ENCODE peak calls at places on chromosomes 11 and 22, in four cellular contexts. One of them, this sample, is unnamed.

GRCh38 chr11:25860677-25861445 is 471.1 kb upstream of the ANO3 start:
- DNase-seq in H9: no peak
- DNase-seq in mesendoderm: no peak
- DNase-seq in H1: no peak
- DNase-seq in this sample: peak; percentile 15

GRCh38 chr22:29310065-29310862 is 3.8 kb downstream of the GAS2L1 start:
- DNase-seq in H9: no peak
- DNase-seq in mesendoderm: no peak
- DNase-seq in H1: no peak
- DNase-seq in this sample: no peak

GRCh38 chr22:39349506-39349966 is 255 bp upstream of the SYNGR1 start:
- DNase-seq in H9: no peak
- DNase-seq in mesendoderm: peak; percentile 42
- DNase-seq in H1: no peak
- DNase-seq in this sample: no peak

GRCh38 chr11:107665016-107665415 is 46.8 kb downstream of the SLN start:
- DNase-seq in H9: no peak
- DNase-seq in mesendoderm: no peak
- DNase-seq in H1: no peak
- DNase-seq in this sample: no peak

GRCh38 chr11:126284829-126285228 is 1.9 kb downstream of the TIRAP start:
- DNase-seq in H9: no peak
- DNase-seq in mesendoderm: no peak
- DNase-seq in H1: no peak
- DNase-seq in this sample: peak; percentile 96

GRCh38 chr11:38305682-38306081 is 1707.6 kb upstream of the RAG2 start:
- DNase-seq in H9: no peak
- DNase-seq in mesendoderm: no peak
- DNase-seq in H1: no peak
- DNase-seq in this sample: no peak

GRCh38 chr11:119422505-119423416 is at the start of gene THY1:
- DNase-seq in H9: peak; percentile 90
- DNase-seq in mesendoderm: peak; percentile 76
- DNase-seq in H1: no peak
- DNase-seq in this sample: peak; percentile 64

GRCh38 chr11:41789376-41789775 is 329.9 kb upstream of the LRRC4C start:
- DNase-seq in H9: no peak
- DNase-seq in mesendoderm: no peak
- DNase-seq in H1: no peak
- DNase-seq in this sample: no peak

GRCh38 chr11:84501750-84502149 is 1125.4 kb downstream of the DLG2 start:
- DNase-seq in H9: no peak
- DNase-seq in mesendoderm: no peak
- DNase-seq in H1: no peak
- DNase-seq in this sample: no peak

GRCh38 chr22:29936186-29936585 is 53.2 kb downstream of the MTMR3 start:
- DNase-seq in H9: no peak
- DNase-seq in mesendoderm: no peak
- DNase-seq in H1: no peak
- DNase-seq in this sample: no peak

GRCh38 chr22:30235687-30236170 is 10.8 kb downstream of the LIF start:
- DNase-seq in H9: no peak
- DNase-seq in mesendoderm: peak; percentile 88
- DNase-seq in H1: no peak
- DNase-seq in this sample: peak; percentile 88

GRCh38 chr11:2655834-2656622 is 43.8 kb downstream of the KCNQ1OT1 start:
- DNase-seq in H9: no peak
- DNase-seq in mesendoderm: peak; percentile 23
- DNase-seq in H1: no peak
- DNase-seq in this sample: peak; percentile 51

GRCh38 chr11:96465537-96465936 is 75.7 kb downstream of the JRKL start:
- DNase-seq in H9: no peak
- DNase-seq in mesendoderm: no peak
- DNase-seq in H1: no peak
- DNase-seq in this sample: no peak

GRCh38 chr11:133934599-133935550 is 21.9 kb downstream of the IGSF9B start:
- DNase-seq in H9: no peak
- DNase-seq in mesendoderm: peak; percentile 84
- DNase-seq in H1: no peak
- DNase-seq in this sample: peak; percentile 19

GRCh38 chr11:122235615-122236014 is 119.6 kb upstream of the BLID start:
- DNase-seq in H9: no peak
- DNase-seq in mesendoderm: no peak
- DNase-seq in H1: no peak
- DNase-seq in this sample: peak; percentile 96

GRCh38 chr11:26994579-26995210 is 783 bp downstream of the FIBIN start:
- DNase-seq in H9: peak; percentile 39
- DNase-seq in mesendoderm: no peak
- DNase-seq in H1: no peak
- DNase-seq in this sample: no peak

GRCh38 chr22:23911318-23911980 is 17.3 kb downstream of the MIF start:
- DNase-seq in H9: no peak
- DNase-seq in mesendoderm: no peak
- DNase-seq in H1: no peak
- DNase-seq in this sample: no peak

DNA sequence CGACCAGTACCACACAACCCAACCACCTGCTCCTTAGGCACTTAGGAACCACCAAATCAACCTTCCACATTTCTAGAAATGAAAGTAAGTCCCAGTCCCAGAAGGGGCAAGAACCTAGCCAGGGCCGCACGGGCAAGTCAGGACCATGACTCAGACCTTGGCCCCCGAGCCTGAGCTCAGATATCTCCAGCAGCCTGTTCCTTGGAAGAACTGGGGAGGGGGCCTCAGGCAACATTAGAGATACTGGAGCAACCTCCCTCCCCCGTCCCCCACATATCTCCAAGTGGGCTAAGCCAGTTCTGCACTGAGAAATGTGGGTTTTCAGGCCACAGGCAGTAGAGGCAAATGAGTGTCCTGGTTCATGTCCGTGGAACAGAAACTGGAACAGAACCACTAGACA is 7.7 kb downstream of the ARAP1 start:
- DNase-seq in H9: no peak
- DNase-seq in mesendoderm: no peak
- DNase-seq in H1: no peak
- DNase-seq in this sample: no peak
- H2AK5ac ChIP-seq in H9: no peak overlapping the region
- H2AK5ac ChIP-seq in mesendoderm: no peak overlapping the region
- H2AK5ac ChIP-seq in H1: no peak overlapping the region
- H2AK5ac ChIP-seq in this sample: peak overlapping the region; percentile 24

GRCh38 chr11:10607462-10607861 is 39.0 kb upstream of the LYVE1 start:
- DNase-seq in H9: no peak
- DNase-seq in mesendoderm: no peak
- DNase-seq in H1: no peak
- DNase-seq in this sample: no peak
- H3K56ac ChIP-seq in H9: no peak overlapping the region
- H3K56ac ChIP-seq in mesendoderm: peak overlapping the region; percentile 63
- H3K56ac ChIP-seq in H1: no peak overlapping the region
- H3K56ac ChIP-seq in this sample: peak overlapping the region; percentile 17

GRCh38 chr11:35166369-35167360 is 27.7 kb downstream of the CD44 start:
- DNase-seq in H9: no peak
- DNase-seq in mesendoderm: no peak
- DNase-seq in H1: no peak
- DNase-seq in this sample: peak; percentile 93
- H2AK5ac ChIP-seq in H9: no peak overlapping the region
- H2AK5ac ChIP-seq in mesendoderm: no peak overlapping the region
- H2AK5ac ChIP-seq in H1: no peak overlapping the region
- H2AK5ac ChIP-seq in this sample: peak overlapping the region; percentile 95

DNA sequence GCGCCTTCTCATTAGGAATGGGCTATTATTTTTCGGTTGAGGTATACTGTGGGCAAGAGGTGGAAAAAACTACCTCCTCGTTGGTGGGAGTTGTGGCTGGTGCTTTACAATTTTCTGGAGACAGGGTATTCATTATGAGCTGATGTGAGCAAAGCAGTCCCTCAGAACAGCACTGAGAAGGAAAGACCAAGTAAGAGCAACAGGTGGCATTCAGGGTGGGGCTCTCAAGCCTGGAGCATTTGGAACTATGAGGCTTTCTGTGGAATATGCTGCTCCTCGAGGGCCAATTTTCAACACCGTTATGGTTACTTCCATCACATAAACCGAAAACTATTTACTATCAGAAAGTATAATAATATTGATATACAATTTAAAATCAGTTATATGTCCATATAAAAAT is 3.7 kb downstream of the SNX19 start:
- DNase-seq in H9: no peak
- DNase-seq in mesendoderm: no peak
- DNase-seq in H1: no peak
- DNase-seq in this sample: no peak
- H3K56ac ChIP-seq in H9: no peak overlapping the region
- H3K56ac ChIP-seq in mesendoderm: no peak overlapping the region
- H3K56ac ChIP-seq in H1: no peak overlapping the region
- H3K56ac ChIP-seq in this sample: no peak overlapping the region

GRCh38 chr11:79095424-79095823 is 345.4 kb downstream of the TENM4 start:
- DNase-seq in H9: no peak
- DNase-seq in mesendoderm: no peak
- DNase-seq in H1: no peak
- DNase-seq in this sample: no peak
- H2AK5ac ChIP-seq in H9: no peak overlapping the region
- H2AK5ac ChIP-seq in mesendoderm: no peak overlapping the region
- H2AK5ac ChIP-seq in H1: no peak overlapping the region
- H2AK5ac ChIP-seq in this sample: no peak overlapping the region

GRCh38 chr22:49660794-49661781 is 166.6 kb downstream of the BRD1 start:
- DNase-seq in H9: peak; percentile 24
- DNase-seq in mesendoderm: no peak
- DNase-seq in H1: no peak
- DNase-seq in this sample: no peak
- H3K56ac ChIP-seq in H9: no peak overlapping the region
- H3K56ac ChIP-seq in mesendoderm: no peak overlapping the region
- H3K56ac ChIP-seq in H1: no peak overlapping the region
- H3K56ac ChIP-seq in this sample: no peak overlapping the region

GRCh38 chr11:34242037-34242625 is 115.7 kb downstream of the ABTB2 start:
- DNase-seq in H9: no peak
- DNase-seq in mesendoderm: no peak
- DNase-seq in H1: no peak
- DNase-seq in this sample: peak; percentile 42
- H2AK5ac ChIP-seq in H9: no peak overlapping the region
- H2AK5ac ChIP-seq in mesendoderm: no peak overlapping the region
- H2AK5ac ChIP-seq in H1: no peak overlapping the region
- H2AK5ac ChIP-seq in this sample: peak overlapping the region; percentile 44

GRCh38 chr11:66701432-66702240 is 23.9 kb upstream of the RBM4B start:
- DNase-seq in H9: no peak
- DNase-seq in mesendoderm: no peak
- DNase-seq in H1: no peak
- DNase-seq in this sample: no peak
- H3K56ac ChIP-seq in H9: no peak overlapping the region
- H3K56ac ChIP-seq in mesendoderm: no peak overlapping the region
- H3K56ac ChIP-seq in H1: no peak overlapping the region
- H3K56ac ChIP-seq in this sample: no peak overlapping the region

This sample was measured in IMR-90.